ENCODE peak calls at places on chromosomes 3 and 15, in four cellular contexts. One of them, this sample, is unnamed.
A peak's percentile ranks its signal among the peaks of the same experiment; 100 is the strongest.

GRCh38 chr3:151504606-151505005 is 43.7 kb upstream of the IGSF10 start:
- DNase-seq in AG08395: no peak
- DNase-seq in RPMI7951: no peak
- DNase-seq in hepatocyte: no peak
- DNase-seq in this sample: no peak

GRCh38 chr3:171971919-171972526 is 67.4 kb upstream of the FNDC3B start:
- DNase-seq in hepatocyte: no peak
- DNase-seq in AG08395: no peak
- DNase-seq in RPMI7951: no peak
- DNase-seq in this sample: no peak

GRCh38 chr3:66441124-66441523 is 59.7 kb downstream of the LRIG1 start:
- DNase-seq in hepatocyte: no peak
- DNase-seq in RPMI7951: peak; percentile 92
- DNase-seq in AG08395: peak; percentile 67
- DNase-seq in this sample: no peak

GRCh38 chr15:69958494-69959134 is 139.1 kb downstream of the TLE3 start:
- DNase-seq in RPMI7951: peak; percentile 31
- DNase-seq in AG08395: no peak
- DNase-seq in hepatocyte: no peak
- DNase-seq in this sample: no peak

GRCh38 chr15:67685008-67685599 is 140.2 kb upstream of the SKOR1 start:
- DNase-seq in hepatocyte: peak; percentile 44
- DNase-seq in AG08395: peak; percentile 4
- DNase-seq in RPMI7951: peak; percentile 50
- DNase-seq in this sample: no peak

GRCh38 chr3:129627350-129628168 is 21.1 kb upstream of the PLXND1 start:
- DNase-seq in AG08395: peak; percentile 74
- DNase-seq in RPMI7951: peak; percentile 84
- DNase-seq in hepatocyte: peak; percentile 88
- DNase-seq in this sample: peak; percentile 90

GRCh38 chr3:73621388-73621787 is 3.4 kb downstream of the PDZRN3 start:
- DNase-seq in RPMI7951: no peak
- DNase-seq in hepatocyte: peak; percentile 39
- DNase-seq in AG08395: no peak
- DNase-seq in this sample: peak; percentile 46

GRCh38 chr3:13040381-13041074 is 32.7 kb downstream of the IQSEC1 start:
- DNase-seq in hepatocyte: no peak
- DNase-seq in RPMI7951: no peak
- DNase-seq in AG08395: no peak
- DNase-seq in this sample: no peak

GRCh38 chr15:34610388-34610787 is 26.9 kb upstream of the GOLGA8B start:
- DNase-seq in RPMI7951: peak; percentile 31
- DNase-seq in AG08395: peak; percentile 13
- DNase-seq in hepatocyte: no peak
- DNase-seq in this sample: no peak

GRCh38 chr3:177680442-177680821 is 483.1 kb upstream of the TBL1XR1 start:
- DNase-seq in AG08395: peak; percentile 28
- DNase-seq in RPMI7951: peak; percentile 64
- DNase-seq in hepatocyte: no peak
- DNase-seq in this sample: no peak

GRCh38 chr3:42515391-42515916 is 13.0 kb downstream of the VIPR1 start:
- DNase-seq in RPMI7951: no peak
- DNase-seq in AG08395: no peak
- DNase-seq in hepatocyte: no peak
- DNase-seq in this sample: peak; percentile 57

GRCh38 chr3:151259664-151260063 is 18.7 kb downstream of the P2RY14 start:
- DNase-seq in hepatocyte: no peak
- DNase-seq in RPMI7951: no peak
- DNase-seq in AG08395: no peak
- DNase-seq in this sample: no peak

GRCh38 chr3:144127700-144128099 is 156.1 kb downstream of the DIPK2A start:
- DNase-seq in RPMI7951: no peak
- DNase-seq in hepatocyte: no peak
- DNase-seq in AG08395: no peak
- DNase-seq in this sample: no peak

GRCh38 chr3:58073315-58074125 is 65.3 kb downstream of the FLNB start:
- DNase-seq in hepatocyte: no peak
- DNase-seq in RPMI7951: no peak
- DNase-seq in AG08395: no peak
- DNase-seq in this sample: no peak

GRCh38 chr15:64776402-64776786 is 1.0 kb upstream of the RBPMS2 start:
- DNase-seq in hepatocyte: no peak
- DNase-seq in RPMI7951: no peak
- DNase-seq in AG08395: no peak
- DNase-seq in this sample: no peak

GRCh38 chr3:72041531-72041930 is 256.6 kb upstream of the PROK2 start:
- DNase-seq in RPMI7951: peak; percentile 29
- DNase-seq in hepatocyte: peak; percentile 40
- DNase-seq in AG08395: peak; percentile 37
- DNase-seq in this sample: peak; percentile 86

GRCh38 chr3:72237679-72238320 is 452.9 kb upstream of the PROK2 start:
- DNase-seq in AG08395: peak; percentile 61
- DNase-seq in hepatocyte: no peak
- DNase-seq in RPMI7951: no peak
- DNase-seq in this sample: no peak

GRCh38 chr3:27293954-27294353 is 75.2 kb downstream of the NEK10 start:
- DNase-seq in RPMI7951: peak; percentile 24
- DNase-seq in AG08395: no peak
- DNase-seq in hepatocyte: no peak
- DNase-seq in this sample: no peak

GRCh38 chr3:157156844-157157635 is 2.9 kb downstream of the CCNL1 start:
- DNase-seq in AG08395: no peak
- DNase-seq in hepatocyte: peak; percentile 27
- DNase-seq in RPMI7951: peak; percentile 38
- DNase-seq in this sample: no peak

GRCh38 chr3:170534232-170534631 is 51.6 kb downstream of the SLC7A14 start:
- DNase-seq in AG08395: no peak
- DNase-seq in RPMI7951: no peak
- DNase-seq in hepatocyte: no peak
- DNase-seq in this sample: no peak

GRCh38 chr3:159839561-159840379 is 148.9 kb upstream of the IL12A start:
- DNase-seq in AG08395: no peak
- DNase-seq in RPMI7951: no peak
- DNase-seq in hepatocyte: peak; percentile 32
- DNase-seq in this sample: peak; percentile 96

GRCh38 chr3:158247288-158247687 is 137.4 kb downstream of the RSRC1 start:
- DNase-seq in hepatocyte: no peak
- DNase-seq in AG08395: no peak
- DNase-seq in RPMI7951: no peak
- DNase-seq in this sample: no peak

GRCh38 chr15:68500363-68501317 is 68.7 kb upstream of the ITGA11 start:
- DNase-seq in AG08395: peak; percentile 53
- DNase-seq in hepatocyte: no peak
- DNase-seq in RPMI7951: no peak
- DNase-seq in this sample: no peak

GRCh38 chr3:111906667-111907066 is 47.6 kb downstream of the PHLDB2 start:
- DNase-seq in RPMI7951: peak; percentile 17
- DNase-seq in hepatocyte: no peak
- DNase-seq in AG08395: peak; percentile 13
- DNase-seq in this sample: no peak

GRCh38 chr3:161348791-161349400 is 22.4 kb downstream of the SPTSSB start:
- DNase-seq in AG08395: no peak
- DNase-seq in RPMI7951: peak; percentile 24
- DNase-seq in hepatocyte: no peak
- DNase-seq in this sample: no peak

GRCh38 chr3:77467702-77468407 is 428.0 kb downstream of the ROBO2 start:
- DNase-seq in RPMI7951: no peak
- DNase-seq in AG08395: peak; percentile 15
- DNase-seq in hepatocyte: peak; percentile 18
- DNase-seq in this sample: peak; percentile 33

GRCh38 chr15:34239151-34239761 is 14.4 kb downstream of the EMC4 start:
- DNase-seq in hepatocyte: no peak
- DNase-seq in AG08395: peak; percentile 92
- DNase-seq in RPMI7951: peak; percentile 83
- DNase-seq in this sample: no peak

GRCh38 chr3:67947808-67948508 is 293.5 kb upstream of the SUCLG2 start:
- DNase-seq in hepatocyte: peak; percentile 77
- DNase-seq in RPMI7951: no peak
- DNase-seq in AG08395: no peak
- DNase-seq in this sample: no peak